ENCODE peak calls at places on chromosomes 6 and 20, in four cellular contexts. W, H, L and B are unnamed samples.

GRCh38 chr6:25193865-25194679 is 85.1 kb upstream of the CARMIL1 start:
- DNase-seq in W (no peak), L (no peak), H (no peak), B (no peak)

GRCh38 chr6:140846518-140847277 is 1286.0 kb upstream of the GJE1 start:
- DNase-seq in H (no peak), W (no peak), L (peak), B (no peak)

GRCh38 chr20:62066983-62067433 is 1.3 kb upstream of the TAF4 start:
- DNase-seq in L (no peak), W (peak), H (peak), B (no peak)

GRCh38 chr20:49846206-49846807 is 33.7 kb downstream of the SLC9A8 start:
- DNase-seq in W (peak), L (no peak), H (peak), B (peak)

GRCh38 chr6:74554041-74554440 is 651.8 kb downstream of the COL12A1 start:
- DNase-seq in W (no peak), L (no peak), H (no peak), B (no peak)

GRCh38 chr6:31663961-31664789 is 622 bp downstream of the GPANK1 start:
- DNase-seq in L (no peak), W (peak), H (peak), B (no peak)

GRCh38 chr6:90194371-90194841 is 102.2 kb downstream of the BACH2 start:
- DNase-seq in L (peak), H (no peak), W (no peak), B (no peak)

GRCh38 chr6:156262014-156262413 is 515.2 kb upstream of the ARID1B start:
- DNase-seq in L (no peak), H (no peak), W (no peak), B (no peak)

GRCh38 chr6:79538481-79538971 is 1.3 kb upstream of the LCA5 start:
- DNase-seq in H (no peak), W (no peak), L (no peak), B (no peak)

GRCh38 chr20:62353289-62354030 is 13.7 kb downstream of the LAMA5 start:
- DNase-seq in L (no peak), W (no peak), H (no peak), B (no peak)

GRCh38 chr20:17202030-17202429 is 24.8 kb upstream of the PCSK2 start:
- DNase-seq in W (no peak), H (no peak), L (no peak), B (no peak)

GRCh38 chr6:72861935-72862432 is 240.1 kb downstream of the KCNQ5 start:
- DNase-seq in L (peak), W (no peak), H (no peak), B (no peak)

GRCh38 chr6:6534399-6534798 is 54.1 kb upstream of the LY86 start:
- DNase-seq in L (no peak), H (no peak), W (no peak), B (no peak)

GRCh38 chr20:33789109-33789857 is 21.9 kb upstream of the CHMP4B start:
- DNase-seq in L (peak), H (peak), W (no peak), B (no peak)

GRCh38 chr6:163335671-163336545 is 78.6 kb upstream of the QKI start:
- DNase-seq in W (no peak), L (no peak), H (no peak), B (peak)

GRCh38 chr6:21996425-21997207 is 300.2 kb downstream of the PRL start:
- DNase-seq in H (no peak), L (no peak), W (no peak), B (no peak)

GRCh38 chr20:8854566-8854965 is 214.3 kb upstream of the PLCB4 start:
- DNase-seq in W (no peak), H (peak), L (no peak), B (no peak)

GRCh38 chr6:65199683-65200082 is 507.3 kb downstream of the EYS start:
- DNase-seq in H (no peak), L (no peak), W (no peak), B (no peak)

GRCh38 chr20:58656825-58657224 is 5.7 kb downstream of the STX16 start:
- DNase-seq in W (no peak), H (no peak), L (no peak), B (no peak)

GRCh38 chr6:157218371-157219198 is 104.7 kb downstream of the TMEM242 start:
- DNase-seq in H (no peak), W (no peak), L (no peak), B (no peak)

GRCh38 chr6:104597541-104598050 is 262.1 kb downstream of the HACE1 start:
- DNase-seq in L (peak), W (no peak), H (no peak), B (no peak)

GRCh38 chr20:50744143-50744792 is 12.9 kb downstream of the PARD6B start:
- DNase-seq in W (no peak), H (peak), L (peak), B (peak)

GRCh38 chr20:8721098-8721497 is 347.8 kb upstream of the PLCB4 start:
- DNase-seq in W (peak), H (no peak), L (no peak), B (peak)

GRCh38 chr6:161368514-161368913 is 94.7 kb upstream of the AGPAT4 start:
- DNase-seq in H (no peak), W (no peak), L (no peak), B (no peak)

GRCh38 chr6:161370882-161371281 is 97.0 kb upstream of the AGPAT4 start:
- DNase-seq in H (peak), L (no peak), W (peak), B (peak)

GRCh38 chr6:161366301-161366953 is 92.6 kb upstream of the AGPAT4 start:
- DNase-seq in L (no peak), W (no peak), H (no peak), B (no peak)

GRCh38 chr6:161367472-161367871 is 93.6 kb upstream of the AGPAT4 start:
- DNase-seq in H (peak), W (no peak), L (no peak), B (no peak)

DNA sequence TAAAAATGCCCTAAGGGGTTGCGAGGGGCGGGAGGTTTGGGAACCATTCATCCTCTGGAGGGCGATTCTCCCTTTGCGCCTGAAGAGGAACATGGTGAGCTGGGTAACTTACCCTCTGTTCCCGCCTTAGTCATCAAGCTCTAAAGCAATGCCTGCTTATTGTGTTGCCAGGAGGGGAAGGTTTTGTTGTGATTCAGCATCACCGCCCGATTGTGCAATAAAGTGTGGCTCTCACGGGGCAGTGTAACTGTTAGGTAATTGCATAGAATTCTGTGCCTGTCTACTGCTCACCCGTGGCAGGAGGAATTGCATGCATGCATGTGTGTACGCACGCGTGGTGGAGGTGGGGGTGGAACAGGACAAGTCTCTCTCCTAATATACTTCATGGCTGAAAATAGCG is 95.5 kb upstream of the AGPAT4 start:
- DNase-seq in H (peak), L (peak), W (no peak), B (no peak)
- TF ChIP-seq CTCF in H (no peak), L (no peak), W (no peak), B (no peak)

DNA sequence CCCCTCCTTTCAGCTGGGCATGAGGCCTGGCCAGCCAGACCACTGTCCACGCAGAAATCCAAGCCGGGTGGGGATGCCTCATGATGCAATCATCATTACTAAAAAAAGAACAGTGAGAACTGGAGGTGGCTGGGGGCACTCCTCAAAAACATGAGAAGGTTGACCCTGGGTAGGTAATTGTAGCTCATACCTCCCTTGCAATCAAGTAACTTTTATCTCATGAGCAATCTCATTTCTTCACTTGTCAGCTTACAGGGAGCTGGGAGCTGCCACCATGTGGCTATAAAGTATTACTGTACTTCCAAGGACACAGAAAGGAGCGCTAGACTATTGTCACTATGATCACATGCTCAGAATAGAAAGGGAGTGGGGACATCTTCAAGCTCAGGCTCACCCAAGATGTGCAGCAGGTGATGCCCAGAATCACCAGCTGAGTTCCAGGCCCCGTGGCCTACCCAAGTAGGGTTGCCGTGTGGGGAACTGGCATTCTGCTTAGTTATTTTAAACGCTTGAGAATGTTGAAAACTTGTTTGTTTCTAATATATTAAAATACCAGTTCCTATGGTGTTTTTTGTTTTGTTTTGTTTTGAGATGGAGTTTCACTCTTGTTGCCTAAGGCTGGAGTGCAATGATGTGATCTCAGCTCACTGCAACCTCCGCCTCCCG is 3.0 kb upstream of the CDH26 start:
- DNase-seq in W (peak), L (no peak), H (no peak), B (no peak)
- TF ChIP-seq CTCF in W (peak), L (peak), H (peak), B (peak)

DNA sequence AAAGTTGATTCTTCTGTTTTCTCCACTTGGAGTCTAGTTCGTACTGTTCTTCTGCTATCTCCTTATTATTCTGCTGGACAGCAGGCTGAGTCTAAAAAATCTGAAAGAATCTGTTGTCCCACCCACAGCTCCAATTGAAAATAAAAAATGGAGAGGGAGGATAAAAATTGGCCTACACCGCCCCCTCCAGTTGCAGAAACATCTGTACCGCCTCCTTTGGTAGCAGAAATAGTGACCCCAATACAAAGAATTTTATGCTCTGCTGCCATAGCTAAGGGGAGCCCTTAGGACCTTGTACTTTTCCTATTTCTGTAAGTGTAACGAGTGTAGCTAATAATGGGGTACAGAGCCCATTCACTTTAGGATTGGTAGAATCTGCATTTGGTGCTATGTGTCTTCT is 4.9 kb upstream of the FKBP1A start:
- DNase-seq in W (no peak), L (no peak), H (no peak), B (no peak)
- TF ChIP-seq CTCF in W (peak), L (peak), H (peak), B (no peak)

GRCh38 chr20:32436968-32437367 is 78.8 kb downstream of the ASXL1 start:
- DNase-seq in W (no peak), H (no peak), L (no peak), B (no peak)

GRCh38 chr20:32439132-32439829 is 81.2 kb downstream of the ASXL1 start:
- DNase-seq in W (no peak), H (peak), L (peak), B (no peak)

GRCh38 chr20:32436142-32436861 is 78.2 kb downstream of the ASXL1 start:
- DNase-seq in L (no peak), H (no peak), W (no peak), B (no peak)

GRCh38 chr20:32438331-32438858 is 80.3 kb downstream of the ASXL1 start:
- DNase-seq in L (no peak), H (no peak), W (no peak), B (no peak)

GRCh38 chr20:32437391-32438074 is 79.4 kb downstream of the ASXL1 start:
- DNase-seq in H (no peak), W (peak), L (no peak), B (no peak)
- TF ChIP-seq CTCF in H (peak), W (peak), L (peak), B (no peak)

GRCh38 chr20:45238139-45238538 is 16.2 kb downstream of the SLPI start:
- DNase-seq in H (no peak), W (no peak), L (no peak), B (no peak)

GRCh38 chr20:45230631-45231030 is 9.5 kb downstream of the SEMG2 start:
- DNase-seq in L (no peak), H (no peak), W (no peak), B (no peak)

DNA sequence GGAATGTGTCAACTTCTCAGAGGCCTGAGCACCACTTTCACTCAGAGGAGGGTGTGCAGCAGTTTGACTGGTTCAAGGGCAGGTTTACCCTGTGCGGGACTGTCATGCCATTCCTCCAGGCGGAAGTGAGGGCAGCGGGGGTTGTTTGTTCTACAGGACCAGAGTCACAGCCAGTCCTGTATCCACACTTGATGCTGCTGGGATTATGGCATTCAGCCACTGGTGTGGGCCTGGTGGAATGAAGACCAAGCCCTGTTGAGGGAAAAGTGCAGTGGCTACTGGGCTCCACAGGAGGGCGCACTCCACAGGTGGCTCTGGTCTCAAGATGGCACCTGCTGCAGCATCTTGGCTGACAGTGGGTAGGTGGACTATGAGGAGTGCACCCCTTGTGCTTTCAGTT is 14.8 kb downstream of the SEMG2 start:
- DNase-seq in L (no peak), W (no peak), H (no peak), B (no peak)
- TF ChIP-seq CTCF in L (peak), W (peak), H (peak), B (no peak)

DNA sequence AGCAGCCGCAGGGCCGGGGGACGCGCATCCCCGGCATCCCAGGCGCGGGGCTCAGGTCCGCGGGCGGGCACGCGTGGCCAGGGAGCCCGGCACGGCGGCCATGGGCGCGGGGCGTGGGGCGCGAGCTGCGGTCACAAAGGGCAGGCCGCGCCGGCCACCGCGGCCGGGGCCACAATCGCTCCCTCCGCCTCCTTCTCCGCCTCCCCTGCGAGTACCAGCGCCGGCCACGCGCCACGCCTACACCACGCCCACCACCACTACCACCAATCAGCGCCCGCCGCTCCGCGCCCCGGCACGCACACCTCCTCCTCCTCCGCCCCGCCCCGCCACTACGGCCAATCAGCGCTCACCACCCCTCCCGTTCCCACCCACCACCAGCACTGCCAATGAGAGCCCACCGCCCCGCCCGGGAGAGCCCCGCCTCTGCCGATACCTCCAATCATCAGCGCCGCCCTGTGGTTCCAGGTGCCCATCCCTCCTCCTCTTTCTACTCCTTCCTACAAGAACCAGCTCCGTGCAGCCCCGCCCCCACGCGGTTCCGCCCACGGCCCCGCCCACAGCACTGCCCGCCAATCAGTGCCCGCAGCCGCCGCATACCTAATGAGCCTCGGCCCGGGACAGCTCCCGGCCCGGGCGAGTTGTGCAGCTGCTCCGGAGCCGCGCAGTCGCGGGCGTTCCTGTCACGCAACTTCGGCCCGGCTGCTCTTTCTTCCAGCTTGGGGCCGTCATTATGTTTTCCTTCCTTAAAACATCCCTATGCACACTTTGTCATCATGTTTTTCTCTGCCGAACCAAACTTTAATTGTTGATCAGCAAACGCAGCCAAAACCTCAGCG is at the start of gene RPS6KA2:
- DNase-seq in L (peak), H (peak), W (peak), B (peak)
- TF ChIP-seq CTCF in L (no peak), H (no peak), W (no peak), B (no peak)

GRCh38 chr6:44481056-44481455 is 93.5 kb downstream of the CDC5L start:
- DNase-seq in L (no peak), H (no peak), W (no peak), B (no peak)
- TF ChIP-seq CTCF in L (no peak), H (no peak), W (no peak), B (no peak)

GRCh38 chr20:25484224-25484846 is 76.9 kb downstream of the GINS1 start:
- DNase-seq in H (no peak), L (no peak), W (no peak), B (no peak)
- TF ChIP-seq CTCF in H (no peak), L (no peak), W (peak), B (no peak)

GRCh38 chr6:12311106-12311505 is 20.9 kb downstream of the EDN1 start:
- DNase-seq in H (no peak), W (no peak), L (no peak), B (no peak)
- TF ChIP-seq CTCF in H (no peak), W (no peak), L (no peak), B (no peak)